ENCODE peak calls at places on chromosomes 13 and 19, in five cellular contexts. One of them, this sample, is unnamed.

GRCh38 chr19:36891768-36892357 is 24.2 kb downstream of the ZNF829 start:
- DNase-seq in adrenal gland: no peak
- DNase-seq in tibial artery: no peak
- DNase-seq in heart right ventricle: no peak
- DNase-seq in brain microvascular endothelial cell: no peak
- DNase-seq in this sample: no peak

GRCh38 chr19:13155472-13156284 is 5.5 kb downstream of the IER2 start:
- DNase-seq in brain microvascular endothelial cell: peak; percentile 70
- DNase-seq in heart right ventricle: peak; percentile 86
- DNase-seq in tibial artery: peak; percentile 74
- DNase-seq in adrenal gland: peak; percentile 79
- DNase-seq in this sample: peak; percentile 92

GRCh38 chr19:46697142-46697960 is 19.6 kb downstream of the PRKD2 start:
- DNase-seq in tibial artery: peak; percentile 86
- DNase-seq in brain microvascular endothelial cell: peak; percentile 73
- DNase-seq in heart right ventricle: peak; percentile 87
- DNase-seq in adrenal gland: peak; percentile 88
- DNase-seq in this sample: peak; percentile 91

GRCh38 chr19:55802281-55802680 is 29.5 kb downstream of the NLRP11 start:
- DNase-seq in tibial artery: no peak
- DNase-seq in heart right ventricle: no peak
- DNase-seq in brain microvascular endothelial cell: no peak
- DNase-seq in adrenal gland: no peak
- DNase-seq in this sample: no peak

GRCh38 chr19:47045867-47046470 is 2.5 kb downstream of the TMEM160 start:
- DNase-seq in brain microvascular endothelial cell: no peak
- DNase-seq in adrenal gland: no peak
- DNase-seq in heart right ventricle: no peak
- DNase-seq in tibial artery: no peak
- DNase-seq in this sample: no peak

GRCh38 chr13:40672310-40673060 is 6.0 kb upstream of the FOXO1 start:
- DNase-seq in brain microvascular endothelial cell: peak; percentile 73
- DNase-seq in heart right ventricle: no peak
- DNase-seq in adrenal gland: no peak
- DNase-seq in tibial artery: no peak
- DNase-seq in this sample: no peak

GRCh38 chr19:13689050-13689449 is 75.3 kb upstream of the MRI1 start:
- DNase-seq in brain microvascular endothelial cell: peak; percentile 10
- DNase-seq in adrenal gland: no peak
- DNase-seq in heart right ventricle: no peak
- DNase-seq in tibial artery: no peak
- DNase-seq in this sample: no peak

GRCh38 chr13:27118428-27119054 is 53.1 kb downstream of the USP12 start:
- DNase-seq in heart right ventricle: no peak
- DNase-seq in tibial artery: no peak
- DNase-seq in brain microvascular endothelial cell: no peak
- DNase-seq in adrenal gland: no peak
- DNase-seq in this sample: no peak

GRCh38 chr13:36072536-36072935 is 58.6 kb downstream of the DCLK1 start:
- DNase-seq in tibial artery: no peak
- DNase-seq in adrenal gland: no peak
- DNase-seq in brain microvascular endothelial cell: no peak
- DNase-seq in heart right ventricle: no peak
- DNase-seq in this sample: no peak

GRCh38 chr13:39916330-39916729 is 260.9 kb downstream of the COG6 start:
- DNase-seq in adrenal gland: no peak
- DNase-seq in heart right ventricle: no peak
- DNase-seq in tibial artery: no peak
- DNase-seq in brain microvascular endothelial cell: peak; percentile 11
- DNase-seq in this sample: no peak

GRCh38 chr13:114282143-114282685 is 813 bp downstream of the UPF3A start:
- DNase-seq in brain microvascular endothelial cell: peak; percentile 17
- DNase-seq in heart right ventricle: peak; percentile 38
- DNase-seq in adrenal gland: peak; percentile 32
- DNase-seq in tibial artery: peak; percentile 29
- DNase-seq in this sample: peak; percentile 87

DNA sequence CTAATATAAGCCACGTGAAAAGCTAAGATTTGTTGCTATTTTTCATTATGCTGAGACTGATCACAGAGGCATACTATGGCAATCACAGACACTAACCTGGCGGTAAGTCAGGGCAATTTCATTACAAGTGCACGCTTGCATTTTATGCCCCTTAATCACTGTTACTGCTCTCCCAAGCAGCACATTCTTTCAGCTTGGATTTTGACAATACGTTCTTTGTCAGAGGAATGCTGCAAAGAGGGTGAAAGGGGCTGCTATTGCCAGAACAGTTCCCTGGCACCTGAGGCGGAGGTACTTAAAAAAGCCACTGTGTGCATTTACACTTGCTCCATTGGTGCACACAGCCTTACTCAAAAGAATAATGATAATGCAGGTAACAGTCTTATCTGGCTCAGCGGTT is 346.6 kb downstream of the RFC3 start:
- DNase-seq in heart right ventricle: no peak
- DNase-seq in adrenal gland: no peak
- DNase-seq in tibial artery: no peak
- DNase-seq in brain microvascular endothelial cell: no peak
- DNase-seq in this sample: no peak
- TF ChIP-seq CTCF in heart right ventricle: no peak
- TF ChIP-seq CTCF in adrenal gland: no peak
- TF ChIP-seq CTCF in tibial artery: no peak
- TF ChIP-seq CTCF in brain microvascular endothelial cell: peak; percentile 6
- TF ChIP-seq CTCF in this sample: no peak

GRCh38 chr13:65414187-65414586 is 1815.9 kb downstream of the PCDH9 start:
- DNase-seq in tibial artery: no peak
- DNase-seq in heart right ventricle: no peak
- DNase-seq in adrenal gland: no peak
- DNase-seq in brain microvascular endothelial cell: no peak
- DNase-seq in this sample: no peak

GRCh38 chr13:65416784-65417183 is 1813.4 kb downstream of the PCDH9 start:
- DNase-seq in brain microvascular endothelial cell: no peak
- DNase-seq in adrenal gland: no peak
- DNase-seq in tibial artery: no peak
- DNase-seq in heart right ventricle: no peak
- DNase-seq in this sample: no peak

DNA sequence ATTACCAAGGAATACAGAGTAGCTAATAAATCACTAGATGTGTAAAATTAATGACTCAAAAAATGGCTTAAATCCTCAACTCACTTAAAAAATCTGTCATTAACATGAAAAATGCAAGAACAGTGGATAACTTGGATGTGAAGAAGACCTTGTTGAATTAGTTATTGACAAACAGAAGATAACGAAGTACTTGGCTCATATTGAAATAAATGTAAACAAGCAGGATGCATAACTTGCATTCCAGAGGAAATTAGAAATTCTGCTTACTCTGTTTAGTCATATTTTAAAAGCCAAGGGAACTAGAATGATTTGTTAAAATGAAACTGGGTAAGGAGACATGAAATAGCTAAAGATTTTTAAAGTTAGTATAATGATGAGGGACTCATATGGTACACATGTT is 1812.2 kb downstream of the PCDH9 start:
- DNase-seq in tibial artery: no peak
- DNase-seq in heart right ventricle: no peak
- DNase-seq in brain microvascular endothelial cell: no peak
- DNase-seq in adrenal gland: no peak
- DNase-seq in this sample: no peak
- TF ChIP-seq CTCF in tibial artery: no peak
- TF ChIP-seq CTCF in heart right ventricle: no peak
- TF ChIP-seq CTCF in brain microvascular endothelial cell: no peak
- TF ChIP-seq CTCF in adrenal gland: no peak
- TF ChIP-seq CTCF in this sample: no peak

DNA sequence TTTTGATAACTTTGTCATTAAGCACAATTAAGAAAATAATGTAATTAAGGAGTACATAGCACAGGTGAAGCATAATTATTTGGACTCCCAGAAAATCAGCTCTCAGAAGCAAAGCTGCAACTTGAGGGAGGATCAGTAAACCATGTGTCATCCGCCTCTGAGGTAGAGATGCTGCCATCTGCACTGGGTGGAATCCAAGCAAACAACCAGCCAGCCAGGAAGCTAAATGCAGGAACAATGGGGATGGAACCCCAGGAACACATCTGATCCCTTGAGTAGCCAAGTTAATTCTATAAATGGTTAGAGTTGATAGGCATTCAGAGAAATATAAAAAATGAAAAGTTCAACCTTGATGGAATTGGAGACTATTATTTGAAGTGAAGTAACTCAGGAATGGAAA is 520.2 kb downstream of the RFC3 start:
- DNase-seq in brain microvascular endothelial cell: no peak
- DNase-seq in tibial artery: no peak
- DNase-seq in adrenal gland: no peak
- DNase-seq in heart right ventricle: no peak
- DNase-seq in this sample: no peak
- TF ChIP-seq CTCF in brain microvascular endothelial cell: no peak
- TF ChIP-seq CTCF in tibial artery: no peak
- TF ChIP-seq CTCF in adrenal gland: no peak
- TF ChIP-seq CTCF in heart right ventricle: no peak
- TF ChIP-seq CTCF in this sample: no peak

DNA sequence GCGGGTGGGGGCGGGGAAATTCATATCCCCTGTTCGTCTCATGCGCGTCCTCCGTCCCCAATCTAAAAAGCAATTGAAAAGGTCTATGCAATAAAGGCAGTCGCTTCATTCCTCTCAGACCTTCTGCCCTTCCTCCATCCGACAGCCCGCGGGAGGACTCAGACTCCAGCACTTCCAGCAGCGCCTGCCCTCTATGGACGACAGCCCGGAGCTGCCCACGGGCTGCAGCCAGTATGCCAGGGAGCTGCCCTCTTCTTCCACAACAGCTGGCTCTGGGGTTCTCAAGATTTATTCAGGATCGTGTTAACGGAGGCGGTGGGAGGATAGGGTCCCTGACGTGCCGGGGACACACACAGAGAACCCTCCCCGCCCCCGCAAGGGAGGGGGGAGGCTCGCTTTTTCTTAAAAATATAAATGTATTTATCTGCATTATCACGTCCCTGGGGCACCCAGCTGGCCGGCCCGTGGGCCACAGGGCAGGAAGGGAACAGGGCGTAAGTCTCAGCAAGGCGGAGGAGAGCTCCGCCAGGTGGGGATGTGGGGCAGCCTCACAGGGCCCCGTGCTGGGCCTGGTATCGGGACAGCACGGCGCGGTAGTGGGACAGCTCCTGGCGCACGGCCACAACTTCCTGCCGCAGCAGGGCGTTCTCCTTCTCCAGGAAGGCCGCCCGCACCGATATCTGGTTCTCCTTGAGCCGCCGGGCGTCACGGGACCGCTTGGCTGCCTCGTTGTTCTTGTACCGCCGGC is 6.7 kb downstream of the DBP start:
- DNase-seq in adrenal gland: peak; percentile 81
- DNase-seq in tibial artery: peak; percentile 74
- DNase-seq in brain microvascular endothelial cell: peak; percentile 51
- DNase-seq in heart right ventricle: peak; percentile 88
- DNase-seq in this sample: no peak
- TF ChIP-seq CTCF in adrenal gland: no peak
- TF ChIP-seq CTCF in tibial artery: no peak
- TF ChIP-seq CTCF in brain microvascular endothelial cell: peak; percentile 46
- TF ChIP-seq CTCF in heart right ventricle: no peak
- TF ChIP-seq CTCF in this sample: peak; percentile 45

GRCh38 chr19:30733826-30734550 is 361.8 kb downstream of the ZNF536 start:
- DNase-seq in adrenal gland: no peak
- DNase-seq in tibial artery: no peak
- DNase-seq in brain microvascular endothelial cell: no peak
- DNase-seq in heart right ventricle: no peak
- DNase-seq in this sample: no peak
- TF ChIP-seq CTCF in adrenal gland: no peak
- TF ChIP-seq CTCF in tibial artery: no peak
- TF ChIP-seq CTCF in brain microvascular endothelial cell: no peak
- TF ChIP-seq CTCF in heart right ventricle: no peak
- TF ChIP-seq CTCF in this sample: no peak

GRCh38 chr19:17511724-17512573 is 500 bp downstream of the PGLS start:
- DNase-seq in tibial artery: peak; percentile 82
- DNase-seq in heart right ventricle: peak; percentile 90
- DNase-seq in adrenal gland: peak; percentile 86
- DNase-seq in brain microvascular endothelial cell: peak; percentile 59
- DNase-seq in this sample: peak; percentile 93
- TF ChIP-seq CTCF in tibial artery: no peak
- TF ChIP-seq CTCF in heart right ventricle: no peak
- TF ChIP-seq CTCF in adrenal gland: peak; percentile 26
- TF ChIP-seq CTCF in brain microvascular endothelial cell: peak; percentile 36
- TF ChIP-seq CTCF in this sample: peak; percentile 28

DNA sequence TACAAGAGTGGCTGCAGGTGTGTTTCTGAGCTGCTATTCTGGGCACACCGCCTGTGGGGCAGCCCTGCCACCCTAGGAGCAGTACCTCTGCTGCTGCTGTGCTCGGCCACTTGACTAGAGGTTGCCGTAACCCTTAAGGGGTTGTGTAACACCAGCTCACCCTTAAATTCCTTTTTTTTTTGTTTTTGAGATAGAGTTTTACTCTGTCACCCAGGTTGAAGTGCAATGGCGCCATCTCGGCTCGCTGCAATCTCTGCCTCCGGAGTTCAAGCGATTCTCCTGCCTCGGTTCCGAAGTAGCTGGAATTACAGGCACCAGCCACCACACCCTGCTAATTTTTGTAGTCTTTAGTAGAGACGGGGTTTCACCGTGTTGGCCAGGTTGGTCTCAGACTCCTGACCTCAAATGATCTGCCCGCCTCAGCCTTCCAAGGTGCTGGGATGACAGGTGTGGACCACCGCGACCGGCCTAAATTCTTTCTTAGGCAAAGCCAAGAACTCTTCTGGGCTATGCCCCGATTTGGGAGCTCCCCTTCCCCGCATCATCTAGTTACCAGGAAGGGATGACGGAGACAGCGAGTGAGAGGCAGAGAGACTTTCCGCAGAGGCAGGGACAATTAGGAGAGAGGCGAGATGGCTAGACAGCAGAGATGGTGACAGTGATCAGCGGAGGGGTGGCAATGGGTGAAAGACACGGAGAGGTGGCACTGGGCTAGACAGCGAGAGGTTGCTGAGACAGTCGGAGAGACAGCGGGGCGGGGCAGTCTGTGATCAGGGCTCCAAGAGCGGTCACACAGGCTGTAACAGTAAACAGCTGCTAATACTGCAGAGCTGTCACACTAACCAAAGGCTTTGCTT is 4.4 kb upstream of the LILRA5 start:
- DNase-seq in brain microvascular endothelial cell: no peak
- DNase-seq in heart right ventricle: no peak
- DNase-seq in tibial artery: no peak
- DNase-seq in adrenal gland: no peak
- DNase-seq in this sample: no peak
- TF ChIP-seq CTCF in brain microvascular endothelial cell: no peak
- TF ChIP-seq CTCF in heart right ventricle: no peak
- TF ChIP-seq CTCF in tibial artery: no peak
- TF ChIP-seq CTCF in adrenal gland: no peak
- TF ChIP-seq CTCF in this sample: no peak

This sample was measured in osteocyte.